ENCODE peak calls at places on chromosomes 13 and 19, in eight cellular contexts. One of them, this sample, is unnamed.

GRCh38 chr13:79987761-79988160 is 353.2 kb downstream of the SPRY2 start:
- DNase-seq in small intestine: no peak
- DNase-seq in CD8-positive, alpha-beta T cell: no peak
- DNase-seq in CD8-positive, alpha-beta memory T cell: no peak
- DNase-seq in CD4-positive, alpha-beta memory T cell: no peak
- DNase-seq in left ventricle myocardium inferior: no peak
- DNase-seq in heart left ventricle: no peak
- DNase-seq in cardiac muscle cell: no peak
- DNase-seq in this sample: no peak

GRCh38 chr13:86402500-86402899 is 603.3 kb upstream of the SLITRK6 start:
- DNase-seq in cardiac muscle cell: no peak
- DNase-seq in CD8-positive, alpha-beta T cell: no peak
- DNase-seq in CD8-positive, alpha-beta memory T cell: no peak
- DNase-seq in left ventricle myocardium inferior: no peak
- DNase-seq in small intestine: no peak
- DNase-seq in CD4-positive, alpha-beta memory T cell: no peak
- DNase-seq in heart left ventricle: no peak
- DNase-seq in this sample: no peak

GRCh38 chr19:49436381-49437017 is 4.8 kb downstream of the SLC17A7 start:
- DNase-seq in heart left ventricle: no peak
- DNase-seq in CD4-positive, alpha-beta memory T cell: no peak
- DNase-seq in cardiac muscle cell: peak; percentile 51
- DNase-seq in small intestine: no peak
- DNase-seq in CD8-positive, alpha-beta T cell: no peak
- DNase-seq in left ventricle myocardium inferior: no peak
- DNase-seq in CD8-positive, alpha-beta memory T cell: peak; percentile 65
- DNase-seq in this sample: no peak

GRCh38 chr19:1938071-1938470 is 2.9 kb upstream of the CSNK1G2 start:
- DNase-seq in CD8-positive, alpha-beta memory T cell: no peak
- DNase-seq in left ventricle myocardium inferior: no peak
- DNase-seq in heart left ventricle: no peak
- DNase-seq in small intestine: no peak
- DNase-seq in cardiac muscle cell: no peak
- DNase-seq in CD8-positive, alpha-beta T cell: no peak
- DNase-seq in CD4-positive, alpha-beta memory T cell: no peak
- DNase-seq in this sample: no peak

GRCh38 chr13:114311908-114312307 is 2.4 kb upstream of the CHAMP1 start:
- DNase-seq in small intestine: no peak
- DNase-seq in left ventricle myocardium inferior: no peak
- DNase-seq in cardiac muscle cell: no peak
- DNase-seq in CD4-positive, alpha-beta memory T cell: no peak
- DNase-seq in CD8-positive, alpha-beta T cell: no peak
- DNase-seq in CD8-positive, alpha-beta memory T cell: no peak
- DNase-seq in heart left ventricle: no peak
- DNase-seq in this sample: no peak

GRCh38 chr19:31408460-31409124 is 59.4 kb upstream of the TSHZ3 start:
- DNase-seq in CD4-positive, alpha-beta memory T cell: no peak
- DNase-seq in left ventricle myocardium inferior: no peak
- DNase-seq in cardiac muscle cell: no peak
- DNase-seq in small intestine: no peak
- DNase-seq in CD8-positive, alpha-beta memory T cell: no peak
- DNase-seq in heart left ventricle: peak; percentile 32
- DNase-seq in CD8-positive, alpha-beta T cell: no peak
- DNase-seq in this sample: peak; percentile 66

GRCh38 chr13:33235078-33235477 is 50.5 kb downstream of the STARD13 start:
- DNase-seq in left ventricle myocardium inferior: no peak
- DNase-seq in CD8-positive, alpha-beta memory T cell: no peak
- DNase-seq in cardiac muscle cell: peak; percentile 60
- DNase-seq in CD4-positive, alpha-beta memory T cell: no peak
- DNase-seq in CD8-positive, alpha-beta T cell: no peak
- DNase-seq in small intestine: no peak
- DNase-seq in heart left ventricle: no peak
- DNase-seq in this sample: no peak

GRCh38 chr13:102870677-102871415 is 25.0 kb downstream of the ERCC5 start:
- DNase-seq in cardiac muscle cell: peak; percentile 82
- DNase-seq in heart left ventricle: peak; percentile 54
- DNase-seq in CD4-positive, alpha-beta memory T cell: peak; percentile 46
- DNase-seq in small intestine: peak; percentile 67
- DNase-seq in CD8-positive, alpha-beta memory T cell: peak; percentile 59
- DNase-seq in CD8-positive, alpha-beta T cell: peak; percentile 56
- DNase-seq in left ventricle myocardium inferior: peak; percentile 37
- DNase-seq in this sample: no peak

GRCh38 chr19:4744451-4745170 is 21.0 kb upstream of the DPP9 start:
- DNase-seq in small intestine: no peak
- DNase-seq in CD8-positive, alpha-beta memory T cell: no peak
- DNase-seq in CD4-positive, alpha-beta memory T cell: no peak
- DNase-seq in heart left ventricle: peak; percentile 42
- DNase-seq in CD8-positive, alpha-beta T cell: no peak
- DNase-seq in left ventricle myocardium inferior: no peak
- DNase-seq in cardiac muscle cell: no peak
- DNase-seq in this sample: peak; percentile 59

GRCh38 chr13:44768775-44769578 is 192.8 kb upstream of the TSC22D1 start:
- DNase-seq in heart left ventricle: no peak
- DNase-seq in small intestine: peak; percentile 71
- DNase-seq in left ventricle myocardium inferior: no peak
- DNase-seq in CD4-positive, alpha-beta memory T cell: no peak
- DNase-seq in CD8-positive, alpha-beta T cell: no peak
- DNase-seq in cardiac muscle cell: no peak
- DNase-seq in CD8-positive, alpha-beta memory T cell: no peak
- DNase-seq in this sample: no peak

GRCh38 chr19:9945319-9945966 is 9.1 kb upstream of the OLFM2 start:
- DNase-seq in CD8-positive, alpha-beta memory T cell: no peak
- DNase-seq in cardiac muscle cell: no peak
- DNase-seq in CD8-positive, alpha-beta T cell: no peak
- DNase-seq in heart left ventricle: peak; percentile 86
- DNase-seq in small intestine: no peak
- DNase-seq in CD4-positive, alpha-beta memory T cell: no peak
- DNase-seq in left ventricle myocardium inferior: peak; percentile 90
- DNase-seq in this sample: peak; percentile 90

GRCh38 chr19:36113895-36114762 is 546 bp downstream of the POLR2I start:
- DNase-seq in left ventricle myocardium inferior: no peak
- DNase-seq in small intestine: peak; percentile 33
- DNase-seq in CD8-positive, alpha-beta T cell: peak; percentile 52
- DNase-seq in CD4-positive, alpha-beta memory T cell: no peak
- DNase-seq in cardiac muscle cell: peak; percentile 18
- DNase-seq in CD8-positive, alpha-beta memory T cell: no peak
- DNase-seq in heart left ventricle: peak; percentile 23
- DNase-seq in this sample: no peak

GRCh38 chr13:46593403-46593802 is 40.4 kb downstream of the LRCH1 start:
- DNase-seq in heart left ventricle: no peak
- DNase-seq in small intestine: no peak
- DNase-seq in CD8-positive, alpha-beta T cell: peak; percentile 51
- DNase-seq in cardiac muscle cell: no peak
- DNase-seq in CD4-positive, alpha-beta memory T cell: peak; percentile 59
- DNase-seq in CD8-positive, alpha-beta memory T cell: no peak
- DNase-seq in left ventricle myocardium inferior: no peak
- DNase-seq in this sample: no peak

GRCh38 chr13:110127986-110128511 is 178.9 kb downstream of the COL4A1 start:
- DNase-seq in heart left ventricle: no peak
- DNase-seq in CD8-positive, alpha-beta T cell: no peak
- DNase-seq in left ventricle myocardium inferior: no peak
- DNase-seq in cardiac muscle cell: no peak
- DNase-seq in CD4-positive, alpha-beta memory T cell: no peak
- DNase-seq in small intestine: no peak
- DNase-seq in CD8-positive, alpha-beta memory T cell: no peak
- DNase-seq in this sample: peak; percentile 36

GRCh38 chr13:73984949-73985691 is 149.1 kb downstream of the KLF12 start:
- DNase-seq in CD8-positive, alpha-beta T cell: peak; percentile 85
- DNase-seq in small intestine: no peak
- DNase-seq in CD4-positive, alpha-beta memory T cell: peak; percentile 81
- DNase-seq in cardiac muscle cell: peak; percentile 57
- DNase-seq in CD8-positive, alpha-beta memory T cell: peak; percentile 79
- DNase-seq in left ventricle myocardium inferior: peak; percentile 17
- DNase-seq in heart left ventricle: peak; percentile 30
- DNase-seq in this sample: no peak

GRCh38 chr19:37867831-37868230 is 38.6 kb downstream of the WDR87 start:
- DNase-seq in small intestine: no peak
- DNase-seq in CD8-positive, alpha-beta memory T cell: no peak
- DNase-seq in CD4-positive, alpha-beta memory T cell: no peak
- DNase-seq in cardiac muscle cell: no peak
- DNase-seq in left ventricle myocardium inferior: no peak
- DNase-seq in heart left ventricle: no peak
- DNase-seq in CD8-positive, alpha-beta T cell: no peak
- DNase-seq in this sample: no peak
- H3K9me3 ChIP-seq in small intestine: no peaks in the 10 kb centered on the region
- H3K9me3 ChIP-seq in CD8-positive, alpha-beta memory T cell: no peaks in the 10 kb centered on the region
- H3K9me3 ChIP-seq in CD4-positive, alpha-beta memory T cell: no peaks in the 10 kb centered on the region
- H3K9me3 ChIP-seq in cardiac muscle cell: no peaks in the 10 kb centered on the region
- H3K9me3 ChIP-seq in left ventricle myocardium inferior: no peaks in the 10 kb centered on the region
- H3K9me3 ChIP-seq in heart left ventricle: no peaks in the 10 kb centered on the region
- H3K9me3 ChIP-seq in CD8-positive, alpha-beta T cell: no peaks in the 10 kb centered on the region
- H3K9me3 ChIP-seq in this sample: peaks cover 6% of the 10 kb centered on the region

GRCh38 chr19:7787141-7787540 is 24.1 kb downstream of the CLEC4M start:
- DNase-seq in CD8-positive, alpha-beta memory T cell: no peak
- DNase-seq in small intestine: no peak
- DNase-seq in CD8-positive, alpha-beta T cell: no peak
- DNase-seq in left ventricle myocardium inferior: peak; percentile 34
- DNase-seq in CD4-positive, alpha-beta memory T cell: no peak
- DNase-seq in heart left ventricle: no peak
- DNase-seq in cardiac muscle cell: no peak
- DNase-seq in this sample: no peak
- H3K27me3 ChIP-seq in CD8-positive, alpha-beta memory T cell: peaks cover 4% of the 10 kb centered on the region
- H3K27me3 ChIP-seq in small intestine: peaks cover 26% of the 10 kb centered on the region
- H3K27me3 ChIP-seq in CD8-positive, alpha-beta T cell: peaks cover 9% of the 10 kb centered on the region
- H3K27me3 ChIP-seq in left ventricle myocardium inferior: peaks cover 96% of the 10 kb centered on the region
- H3K27me3 ChIP-seq in CD4-positive, alpha-beta memory T cell: peaks cover 11% of the 10 kb centered on the region
- H3K27me3 ChIP-seq in heart left ventricle: peaks cover 64% of the 10 kb centered on the region
- H3K27me3 ChIP-seq in cardiac muscle cell: peaks cover 81% of the 10 kb centered on the region
- H3K27me3 ChIP-seq in this sample: peaks cover 18% of the 10 kb centered on the region

DNA sequence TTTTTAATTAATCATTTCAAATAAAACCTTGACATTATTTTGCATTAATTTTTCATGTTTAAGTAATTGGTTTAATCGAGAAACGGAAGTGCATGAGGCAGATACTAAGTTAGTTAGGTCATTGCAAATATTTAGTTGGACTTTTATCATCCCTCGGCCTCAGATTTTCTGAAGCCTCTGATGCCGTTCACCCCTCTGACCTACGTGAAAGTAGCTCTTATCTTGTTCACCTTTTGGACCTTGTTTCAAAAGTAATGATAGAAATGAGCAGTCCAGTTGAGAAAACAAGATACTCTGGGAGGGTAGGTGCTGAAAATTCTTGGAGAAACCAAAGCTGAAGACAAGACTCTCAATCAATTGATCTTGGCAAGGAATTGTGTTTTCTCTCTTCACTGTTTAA is 23.0 kb downstream of the LAIR2 start:
- DNase-seq in small intestine: no peak
- DNase-seq in CD8-positive, alpha-beta T cell: no peak
- DNase-seq in heart left ventricle: no peak
- DNase-seq in left ventricle myocardium inferior: no peak
- DNase-seq in cardiac muscle cell: no peak
- DNase-seq in CD4-positive, alpha-beta memory T cell: no peak
- DNase-seq in CD8-positive, alpha-beta memory T cell: no peak
- DNase-seq in this sample: no peak
- H3K4me3 ChIP-seq in small intestine: no peak overlapping the region
- H3K4me3 ChIP-seq in CD8-positive, alpha-beta T cell: no peak overlapping the region
- H3K4me3 ChIP-seq in heart left ventricle: no peak overlapping the region
- H3K4me3 ChIP-seq in left ventricle myocardium inferior: no peak overlapping the region
- H3K4me3 ChIP-seq in cardiac muscle cell: no peak overlapping the region
- H3K4me3 ChIP-seq in CD4-positive, alpha-beta memory T cell: no peak overlapping the region
- H3K4me3 ChIP-seq in CD8-positive, alpha-beta memory T cell: no peak overlapping the region
- H3K4me3 ChIP-seq in this sample: no peak overlapping the region

GRCh38 chr19:20124879-20125278 is 42.1 kb upstream of the ZNF486 start:
- DNase-seq in small intestine: no peak
- DNase-seq in cardiac muscle cell: no peak
- DNase-seq in CD8-positive, alpha-beta T cell: no peak
- DNase-seq in heart left ventricle: no peak
- DNase-seq in left ventricle myocardium inferior: no peak
- DNase-seq in CD4-positive, alpha-beta memory T cell: no peak
- DNase-seq in CD8-positive, alpha-beta memory T cell: no peak
- DNase-seq in this sample: no peak
- H3K9me3 ChIP-seq in small intestine: no peaks in the 10 kb centered on the region
- H3K9me3 ChIP-seq in cardiac muscle cell: peaks cover 4% of the 10 kb centered on the region
- H3K9me3 ChIP-seq in CD8-positive, alpha-beta T cell: peaks cover 10% of the 10 kb centered on the region
- H3K9me3 ChIP-seq in heart left ventricle: peaks cover 80% of the 10 kb centered on the region
- H3K9me3 ChIP-seq in left ventricle myocardium inferior: peaks cover 100% of the 10 kb centered on the region
- H3K9me3 ChIP-seq in CD4-positive, alpha-beta memory T cell: peaks cover 19% of the 10 kb centered on the region
- H3K9me3 ChIP-seq in CD8-positive, alpha-beta memory T cell: peaks cover 16% of the 10 kb centered on the region
- H3K9me3 ChIP-seq in this sample: peaks cover 6% of the 10 kb centered on the region

GRCh38 chr19:18227781-18228271 is 1.6 kb upstream of the PDE4C start:
- DNase-seq in CD8-positive, alpha-beta memory T cell: no peak
- DNase-seq in small intestine: no peak
- DNase-seq in CD8-positive, alpha-beta T cell: no peak
- DNase-seq in CD4-positive, alpha-beta memory T cell: no peak
- DNase-seq in cardiac muscle cell: no peak
- DNase-seq in heart left ventricle: no peak
- DNase-seq in left ventricle myocardium inferior: peak; percentile 27
- DNase-seq in this sample: no peak
- H3K27me3 ChIP-seq in CD8-positive, alpha-beta memory T cell: peaks cover 49% of the 10 kb centered on the region
- H3K27me3 ChIP-seq in small intestine: peaks cover 27% of the 10 kb centered on the region
- H3K27me3 ChIP-seq in CD8-positive, alpha-beta T cell: peaks cover 57% of the 10 kb centered on the region
- H3K27me3 ChIP-seq in CD4-positive, alpha-beta memory T cell: peaks cover 32% of the 10 kb centered on the region
- H3K27me3 ChIP-seq in cardiac muscle cell: no peaks in the 10 kb centered on the region
- H3K27me3 ChIP-seq in heart left ventricle: peaks cover 43% of the 10 kb centered on the region
- H3K27me3 ChIP-seq in left ventricle myocardium inferior: peaks cover 79% of the 10 kb centered on the region
- H3K27me3 ChIP-seq in this sample: no peaks in the 10 kb centered on the region